ENCODE peak calls at places on chromosomes 3 and 15, in six cellular contexts. P, E, B, S, J and C are unnamed samples.

GRCh38 chr15:91946914-91947313 is 93.4 kb downstream of the SLCO3A1 start:
- DNase-seq in P (no peak), E (no peak), B (no peak), S (no peak), J (no peak), C (no peak)

GRCh38 chr3:52162250-52162872 is 8.1 kb upstream of the POC1A start:
- DNase-seq in P (no peak), E (no peak), B (no peak), S (no peak), J (no peak), C (no peak)

GRCh38 chr15:57509965-57510364 is 81.7 kb upstream of the MYZAP start:
- DNase-seq in P (no peak), E (no peak), B (no peak), S (no peak), J (no peak), C (no peak)

GRCh38 chr3:52962160-52962559 is 64.8 kb upstream of the STIMATE start:
- DNase-seq in P (no peak), E (no peak), B (no peak), S (no peak), J (no peak), C (no peak)

GRCh38 chr3:14170569-14171159 is 7.7 kb downstream of the XPC start:
- DNase-seq in P (no peak), E (no peak), B (no peak), S (no peak), J (no peak), C (no peak)

GRCh38 chr3:113912551-113913246 is 35.1 kb upstream of the ZDHHC23 start:
- DNase-seq in P (no peak), E (no peak), B (peak; percentile 37), S (peak; percentile 58), J (no peak), C (no peak)

GRCh38 chr15:34010921-34011320 is 28.1 kb downstream of the AVEN start:
- DNase-seq in P (no peak), E (no peak), B (no peak), S (no peak), J (no peak), C (no peak)

GRCh38 chr3:69770219-69770618 is 31.0 kb downstream of the MITF start:
- DNase-seq in P (no peak), E (no peak), B (no peak), S (no peak), J (no peak), C (no peak)

GRCh38 chr3:145739926-145740325 is 421.1 kb downstream of the PLOD2 start:
- DNase-seq in P (no peak), E (no peak), B (no peak), S (no peak), J (no peak), C (no peak)

GRCh38 chr3:160956785-160957184 is 148.4 kb downstream of the B3GALNT1 start:
- DNase-seq in P (no peak), E (no peak), B (no peak), S (peak; percentile 8), J (no peak), C (no peak)

GRCh38 chr3:131728898-131729297 is 226.1 kb upstream of the MRPL3 start:
- DNase-seq in P (no peak), E (no peak), B (no peak), S (no peak), J (no peak), C (no peak)

GRCh38 chr15:69224383-69224782 is 63.9 kb downstream of the GLCE start:
- DNase-seq in P (no peak), E (no peak), B (no peak), S (no peak), J (no peak), C (no peak)

GRCh38 chr15:73002509-73002908 is 49.8 kb upstream of the NEO1 start:
- DNase-seq in P (no peak), E (no peak), B (no peak), S (no peak), J (no peak), C (no peak)

GRCh38 chr3:13879946-13880810 is at the start of gene WNT7A:
- DNase-seq in P (peak; percentile 36), E (peak; percentile 53), B (peak; percentile 73), S (peak; percentile 49), J (no peak), C (peak; percentile 61)

GRCh38 chr3:141782386-141782932 is 19.3 kb downstream of the GRK7 start:
- DNase-seq in P (no peak), E (no peak), B (no peak), S (no peak), J (no peak), C (no peak)

GRCh38 chr3:195086885-195087284 is 184.1 kb downstream of the XXYLT1 start:
- DNase-seq in P (no peak), E (no peak), B (no peak), S (no peak), J (no peak), C (peak; percentile 55)

GRCh38 chr3:68135145-68135544 is 480.7 kb upstream of the SUCLG2 start:
- DNase-seq in P (no peak), E (no peak), B (no peak), S (no peak), J (no peak), C (no peak)

GRCh38 chr3:53188720-53189119 is 27.7 kb downstream of the PRKCD start:
- DNase-seq in P (no peak), E (no peak), B (no peak), S (no peak), J (no peak), C (no peak)

GRCh38 chr15:78340243-78341056 is at the start of gene CRABP1:
- DNase-seq in P (no peak), E (no peak), B (no peak), S (no peak), J (no peak), C (no peak)

GRCh38 chr3:189096092-189096491 is 75.7 kb upstream of the TPRG1 start:
- DNase-seq in P (no peak), E (no peak), B (no peak), S (no peak), J (no peak), C (no peak)

GRCh38 chr15:67878647-67879293 is 38.9 kb upstream of the RNU6-1 start:
- DNase-seq in P (no peak), E (no peak), B (no peak), S (no peak), J (no peak), C (no peak)

GRCh38 chr3:128784228-128784627 is 58.2 kb downstream of the RAB7A start:
- DNase-seq in P (no peak), E (peak; percentile 44), B (peak; percentile 77), S (no peak), J (no peak), C (no peak)